ENCODE peak calls at places on chromosome 18, in five cellular contexts. J, O, P, I and G are unnamed samples.

GRCh38 chr18:23191952-23192662 is 56.8 kb downstream of the CABLES1 start:
- DNase-seq in I (peak; percentile 62), P (peak; percentile 78), J (no peak), O (no peak), G (no peak)

GRCh38 chr18:12857215-12857924 is 26.7 kb downstream of the PTPN2 start:
- DNase-seq in P (no peak), I (peak; percentile 73), O (no peak), J (no peak), G (no peak)

GRCh38 chr18:53489266-53489665 is 735.2 kb downstream of the MBD2 start:
- DNase-seq in P (no peak), I (no peak), O (no peak), J (peak; percentile 20), G (no peak)

GRCh38 chr18:64713284-64713683 is 564.4 kb upstream of the LINC00305 start:
- DNase-seq in J (no peak), I (no peak), P (no peak), O (no peak), G (peak; percentile 97)

GRCh38 chr18:12076424-12077140 is 17.1 kb upstream of the ANKRD62 start:
- DNase-seq in O (peak; percentile 63), J (no peak), P (peak; percentile 52), I (peak; percentile 55), G (no peak)

GRCh38 chr18:42341423-42341822 is 386.4 kb downstream of the PIK3C3 start:
- DNase-seq in I (no peak), J (no peak), O (no peak), P (no peak), G (no peak)

GRCh38 chr18:25168011-25168410 is 184.0 kb downstream of the ZNF521 start:
- DNase-seq in P (no peak), I (no peak), O (no peak), J (no peak), G (no peak)

GRCh38 chr18:55462652-55463051 is 125.3 kb downstream of the TCF4 start:
- DNase-seq in I (no peak), P (no peak), O (no peak), J (no peak), G (no peak)

GRCh38 chr18:34153711-34154110 is 71.0 kb downstream of the NOL4 start:
- DNase-seq in O (no peak), I (no peak), J (no peak), P (no peak), G (peak; percentile 54)

GRCh38 chr18:55406374-55407045 is 181.5 kb downstream of the TCF4 start:
- DNase-seq in O (no peak), J (no peak), I (no peak), P (no peak), G (no peak)

GRCh38 chr18:55967019-55967418 is 379.0 kb upstream of the TCF4 start:
- DNase-seq in I (no peak), P (no peak), J (no peak), O (no peak), G (no peak)